ENCODE peak calls at places on chromosomes 4 and X, in ten cellular contexts. One of them, this sample, is unnamed.

GRCh38 chr4:80407246-80407645 is 71.7 kb downstream of the CFAP299 start:
- DNase-seq in stimulated activated CD4-positive, alpha-beta T cell treated with anti-CD3 and anti-CD28 coated beads, Interleukin-1b, Interleukin-23, amount 100 ng/mL, for 48 hours: no peak
- DNase-seq in BE2C: no peak
- DNase-seq in C1 segment of cervical spinal cord: no peak
- DNase-seq in AG09309: peak
- DNase-seq in T-helper 2 cell: no peak
- DNase-seq in ecto neural progenitor cell: no peak
- DNase-seq in NCI-H2171: no peak
- DNase-seq in mesothelial cell of epicardium: no peak
- DNase-seq in SJCRH30: no peak
- DNase-seq in this sample: no peak

GRCh38 chr4:123856689-123857545 is 460.3 kb downstream of the SPRY1 start:
- DNase-seq in stimulated activated CD4-positive, alpha-beta T cell treated with anti-CD3 and anti-CD28 coated beads, Interleukin-1b, Interleukin-23, amount 100 ng/mL, for 48 hours: no peak
- DNase-seq in BE2C: no peak
- DNase-seq in C1 segment of cervical spinal cord: no peak
- DNase-seq in AG09309: no peak
- DNase-seq in T-helper 2 cell: no peak
- DNase-seq in ecto neural progenitor cell: peak
- DNase-seq in NCI-H2171: no peak
- DNase-seq in mesothelial cell of epicardium: no peak
- DNase-seq in SJCRH30: peak
- DNase-seq in this sample: no peak

GRCh38 chrX:49829016-49829415 is at the start of gene PAGE4:
- DNase-seq in stimulated activated CD4-positive, alpha-beta T cell treated with anti-CD3 and anti-CD28 coated beads, Interleukin-1b, Interleukin-23, amount 100 ng/mL, for 48 hours: no peak
- DNase-seq in BE2C: peak
- DNase-seq in C1 segment of cervical spinal cord: no peak
- DNase-seq in AG09309: no peak
- DNase-seq in T-helper 2 cell: no peak
- DNase-seq in ecto neural progenitor cell: no peak
- DNase-seq in NCI-H2171: no peak
- DNase-seq in mesothelial cell of epicardium: no peak
- DNase-seq in SJCRH30: no peak
- DNase-seq in this sample: no peak

GRCh38 chrX:13000311-13000811 is 25.5 kb downstream of the TMSB4X start:
- DNase-seq in stimulated activated CD4-positive, alpha-beta T cell treated with anti-CD3 and anti-CD28 coated beads, Interleukin-1b, Interleukin-23, amount 100 ng/mL, for 48 hours: peak
- DNase-seq in BE2C: no peak
- DNase-seq in C1 segment of cervical spinal cord: peak
- DNase-seq in AG09309: no peak
- DNase-seq in T-helper 2 cell: no peak
- DNase-seq in ecto neural progenitor cell: no peak
- DNase-seq in NCI-H2171: no peak
- DNase-seq in mesothelial cell of epicardium: no peak
- DNase-seq in SJCRH30: no peak
- DNase-seq in this sample: no peak

GRCh38 chr4:113990886-113991285 is 11.4 kb upstream of the ARSJ start:
- DNase-seq in stimulated activated CD4-positive, alpha-beta T cell treated with anti-CD3 and anti-CD28 coated beads, Interleukin-1b, Interleukin-23, amount 100 ng/mL, for 48 hours: no peak
- DNase-seq in BE2C: no peak
- DNase-seq in C1 segment of cervical spinal cord: no peak
- DNase-seq in AG09309: no peak
- DNase-seq in T-helper 2 cell: no peak
- DNase-seq in ecto neural progenitor cell: no peak
- DNase-seq in NCI-H2171: no peak
- DNase-seq in mesothelial cell of epicardium: no peak
- DNase-seq in SJCRH30: no peak
- DNase-seq in this sample: no peak

GRCh38 chr4:141417387-141417786 is 196.7 kb downstream of the ZNF330 start:
- DNase-seq in stimulated activated CD4-positive, alpha-beta T cell treated with anti-CD3 and anti-CD28 coated beads, Interleukin-1b, Interleukin-23, amount 100 ng/mL, for 48 hours: no peak
- DNase-seq in BE2C: no peak
- DNase-seq in C1 segment of cervical spinal cord: no peak
- DNase-seq in AG09309: no peak
- DNase-seq in T-helper 2 cell: no peak
- DNase-seq in ecto neural progenitor cell: no peak
- DNase-seq in NCI-H2171: no peak
- DNase-seq in mesothelial cell of epicardium: no peak
- DNase-seq in SJCRH30: no peak
- DNase-seq in this sample: no peak

GRCh38 chrX:119190736-119191282 is 45.3 kb upstream of the PGRMC1 start:
- DNase-seq in stimulated activated CD4-positive, alpha-beta T cell treated with anti-CD3 and anti-CD28 coated beads, Interleukin-1b, Interleukin-23, amount 100 ng/mL, for 48 hours: no peak
- DNase-seq in BE2C: no peak
- DNase-seq in C1 segment of cervical spinal cord: no peak
- DNase-seq in AG09309: no peak
- DNase-seq in T-helper 2 cell: no peak
- DNase-seq in ecto neural progenitor cell: no peak
- DNase-seq in NCI-H2171: no peak
- DNase-seq in mesothelial cell of epicardium: no peak
- DNase-seq in SJCRH30: peak
- DNase-seq in this sample: no peak

GRCh38 chr4:144701683-144702233 is 55.8 kb downstream of the HHIP start:
- DNase-seq in stimulated activated CD4-positive, alpha-beta T cell treated with anti-CD3 and anti-CD28 coated beads, Interleukin-1b, Interleukin-23, amount 100 ng/mL, for 48 hours: no peak
- DNase-seq in BE2C: no peak
- DNase-seq in C1 segment of cervical spinal cord: no peak
- DNase-seq in AG09309: no peak
- DNase-seq in T-helper 2 cell: no peak
- DNase-seq in ecto neural progenitor cell: no peak
- DNase-seq in NCI-H2171: no peak
- DNase-seq in mesothelial cell of epicardium: no peak
- DNase-seq in SJCRH30: no peak
- DNase-seq in this sample: no peak

GRCh38 chrX:123425904-123426303 is 241.8 kb downstream of the GRIA3 start:
- DNase-seq in stimulated activated CD4-positive, alpha-beta T cell treated with anti-CD3 and anti-CD28 coated beads, Interleukin-1b, Interleukin-23, amount 100 ng/mL, for 48 hours: no peak
- DNase-seq in BE2C: no peak
- DNase-seq in C1 segment of cervical spinal cord: no peak
- DNase-seq in AG09309: no peak
- DNase-seq in T-helper 2 cell: no peak
- DNase-seq in ecto neural progenitor cell: no peak
- DNase-seq in NCI-H2171: no peak
- DNase-seq in mesothelial cell of epicardium: no peak
- DNase-seq in SJCRH30: no peak
- DNase-seq in this sample: no peak

GRCh38 chr4:175998782-175999181 is 66.9 kb upstream of the WDR17 start:
- DNase-seq in stimulated activated CD4-positive, alpha-beta T cell treated with anti-CD3 and anti-CD28 coated beads, Interleukin-1b, Interleukin-23, amount 100 ng/mL, for 48 hours: no peak
- DNase-seq in BE2C: peak
- DNase-seq in C1 segment of cervical spinal cord: no peak
- DNase-seq in AG09309: no peak
- DNase-seq in T-helper 2 cell: no peak
- DNase-seq in ecto neural progenitor cell: no peak
- DNase-seq in NCI-H2171: no peak
- DNase-seq in mesothelial cell of epicardium: no peak
- DNase-seq in SJCRH30: no peak
- DNase-seq in this sample: no peak

GRCh38 chr4:8194306-8195242 is 4.5 kb upstream of the SH3TC1 start:
- DNase-seq in stimulated activated CD4-positive, alpha-beta T cell treated with anti-CD3 and anti-CD28 coated beads, Interleukin-1b, Interleukin-23, amount 100 ng/mL, for 48 hours: no peak
- DNase-seq in BE2C: no peak
- DNase-seq in C1 segment of cervical spinal cord: no peak
- DNase-seq in AG09309: no peak
- DNase-seq in T-helper 2 cell: no peak
- DNase-seq in ecto neural progenitor cell: no peak
- DNase-seq in NCI-H2171: no peak
- DNase-seq in mesothelial cell of epicardium: no peak
- DNase-seq in SJCRH30: no peak
- DNase-seq in this sample: no peak

GRCh38 chrX:50762578-50762977 is 51.4 kb downstream of the SHROOM4 start:
- DNase-seq in stimulated activated CD4-positive, alpha-beta T cell treated with anti-CD3 and anti-CD28 coated beads, Interleukin-1b, Interleukin-23, amount 100 ng/mL, for 48 hours: no peak
- DNase-seq in BE2C: no peak
- DNase-seq in C1 segment of cervical spinal cord: no peak
- DNase-seq in AG09309: no peak
- DNase-seq in T-helper 2 cell: no peak
- DNase-seq in ecto neural progenitor cell: no peak
- DNase-seq in NCI-H2171: no peak
- DNase-seq in mesothelial cell of epicardium: no peak
- DNase-seq in SJCRH30: no peak
- DNase-seq in this sample: no peak

GRCh38 chr4:139860435-139861024 is 194.9 kb downstream of the MGST2 start:
- DNase-seq in stimulated activated CD4-positive, alpha-beta T cell treated with anti-CD3 and anti-CD28 coated beads, Interleukin-1b, Interleukin-23, amount 100 ng/mL, for 48 hours: no peak
- DNase-seq in BE2C: no peak
- DNase-seq in C1 segment of cervical spinal cord: no peak
- DNase-seq in AG09309: no peak
- DNase-seq in T-helper 2 cell: no peak
- DNase-seq in ecto neural progenitor cell: no peak
- DNase-seq in NCI-H2171: no peak
- DNase-seq in mesothelial cell of epicardium: no peak
- DNase-seq in SJCRH30: no peak
- DNase-seq in this sample: no peak

GRCh38 chrX:134006484-134007161 is 21.2 kb upstream of the GPC3 start:
- DNase-seq in stimulated activated CD4-positive, alpha-beta T cell treated with anti-CD3 and anti-CD28 coated beads, Interleukin-1b, Interleukin-23, amount 100 ng/mL, for 48 hours: peak
- DNase-seq in BE2C: no peak
- DNase-seq in C1 segment of cervical spinal cord: no peak
- DNase-seq in AG09309: no peak
- DNase-seq in T-helper 2 cell: no peak
- DNase-seq in ecto neural progenitor cell: no peak
- DNase-seq in NCI-H2171: no peak
- DNase-seq in mesothelial cell of epicardium: no peak
- DNase-seq in SJCRH30: no peak
- DNase-seq in this sample: no peak

GRCh38 chr4:187849556-187850245 is 145.9 kb upstream of the ZFP42 start:
- DNase-seq in stimulated activated CD4-positive, alpha-beta T cell treated with anti-CD3 and anti-CD28 coated beads, Interleukin-1b, Interleukin-23, amount 100 ng/mL, for 48 hours: no peak
- DNase-seq in BE2C: no peak
- DNase-seq in C1 segment of cervical spinal cord: no peak
- DNase-seq in AG09309: no peak
- DNase-seq in T-helper 2 cell: no peak
- DNase-seq in ecto neural progenitor cell: no peak
- DNase-seq in NCI-H2171: peak
- DNase-seq in mesothelial cell of epicardium: no peak
- DNase-seq in SJCRH30: no peak
- DNase-seq in this sample: no peak

GRCh38 chrX:134932528-134933217 is 58.1 kb upstream of the SMIM10 start:
- DNase-seq in stimulated activated CD4-positive, alpha-beta T cell treated with anti-CD3 and anti-CD28 coated beads, Interleukin-1b, Interleukin-23, amount 100 ng/mL, for 48 hours: no peak
- DNase-seq in BE2C: no peak
- DNase-seq in C1 segment of cervical spinal cord: no peak
- DNase-seq in AG09309: no peak
- DNase-seq in T-helper 2 cell: no peak
- DNase-seq in ecto neural progenitor cell: no peak
- DNase-seq in NCI-H2171: no peak
- DNase-seq in mesothelial cell of epicardium: no peak
- DNase-seq in SJCRH30: no peak
- DNase-seq in this sample: no peak

GRCh38 chrX:37509349-37509748 is 62.1 kb upstream of the LANCL3 start:
- DNase-seq in stimulated activated CD4-positive, alpha-beta T cell treated with anti-CD3 and anti-CD28 coated beads, Interleukin-1b, Interleukin-23, amount 100 ng/mL, for 48 hours: no peak
- DNase-seq in BE2C: no peak
- DNase-seq in C1 segment of cervical spinal cord: no peak
- DNase-seq in AG09309: no peak
- DNase-seq in T-helper 2 cell: no peak
- DNase-seq in ecto neural progenitor cell: no peak
- DNase-seq in NCI-H2171: no peak
- DNase-seq in mesothelial cell of epicardium: no peak
- DNase-seq in SJCRH30: no peak
- DNase-seq in this sample: no peak

GRCh38 chrX:44568196-44568595 is 25.5 kb upstream of the FUNDC1 start:
- DNase-seq in stimulated activated CD4-positive, alpha-beta T cell treated with anti-CD3 and anti-CD28 coated beads, Interleukin-1b, Interleukin-23, amount 100 ng/mL, for 48 hours: no peak
- DNase-seq in BE2C: no peak
- DNase-seq in C1 segment of cervical spinal cord: no peak
- DNase-seq in AG09309: no peak
- DNase-seq in T-helper 2 cell: no peak
- DNase-seq in ecto neural progenitor cell: no peak
- DNase-seq in NCI-H2171: no peak
- DNase-seq in mesothelial cell of epicardium: no peak
- DNase-seq in SJCRH30: no peak
- DNase-seq in this sample: no peak

GRCh38 chr4:2333916-2334644 is 72.2 kb upstream of the MXD4 start:
- DNase-seq in stimulated activated CD4-positive, alpha-beta T cell treated with anti-CD3 and anti-CD28 coated beads, Interleukin-1b, Interleukin-23, amount 100 ng/mL, for 48 hours: no peak
- DNase-seq in BE2C: no peak
- DNase-seq in C1 segment of cervical spinal cord: no peak
- DNase-seq in AG09309: no peak
- DNase-seq in T-helper 2 cell: no peak
- DNase-seq in ecto neural progenitor cell: peak
- DNase-seq in NCI-H2171: no peak
- DNase-seq in mesothelial cell of epicardium: peak
- DNase-seq in SJCRH30: no peak
- DNase-seq in this sample: peak

GRCh38 chr4:48173055-48173991 is 39.3 kb upstream of the TXK start:
- DNase-seq in stimulated activated CD4-positive, alpha-beta T cell treated with anti-CD3 and anti-CD28 coated beads, Interleukin-1b, Interleukin-23, amount 100 ng/mL, for 48 hours: no peak
- DNase-seq in BE2C: no peak
- DNase-seq in C1 segment of cervical spinal cord: no peak
- DNase-seq in AG09309: peak
- DNase-seq in T-helper 2 cell: no peak
- DNase-seq in ecto neural progenitor cell: no peak
- DNase-seq in NCI-H2171: no peak
- DNase-seq in mesothelial cell of epicardium: no peak
- DNase-seq in SJCRH30: peak
- DNase-seq in this sample: no peak